ENCODE peak calls at places on chromosomes 5 and 9, in five cellular contexts. One of them, this sample, is unnamed.

GRCh38 chr9:27333241-27334052 is 36.5 kb upstream of the EQTN start:
- DNase-seq in SW 1271: peak
- DNase-seq in left cardiac atrium: peak
- DNase-seq in HTR-8/SVneo: peak
- DNase-seq in effector CD4-positive, alpha-beta T cell: peak
- DNase-seq in this sample: peak

GRCh38 chr5:146369691-146370090 is 31.1 kb downstream of the POU4F3 start:
- DNase-seq in left cardiac atrium: no peak
- DNase-seq in effector CD4-positive, alpha-beta T cell: no peak
- DNase-seq in SW 1271: no peak
- DNase-seq in HTR-8/SVneo: no peak
- DNase-seq in this sample: peak

GRCh38 chr9:34899535-34900158 is 58.4 kb upstream of the PHF24 start:
- DNase-seq in effector CD4-positive, alpha-beta T cell: peak
- DNase-seq in HTR-8/SVneo: peak
- DNase-seq in left cardiac atrium: peak
- DNase-seq in SW 1271: peak
- DNase-seq in this sample: peak

GRCh38 chr9:34430843-34431437 is 27.4 kb downstream of the FAM219A start:
- DNase-seq in left cardiac atrium: peak
- DNase-seq in effector CD4-positive, alpha-beta T cell: no peak
- DNase-seq in SW 1271: peak
- DNase-seq in HTR-8/SVneo: peak
- DNase-seq in this sample: peak

GRCh38 chr9:131407717-131408195 is 13.9 kb downstream of the PRRC2B start:
- DNase-seq in left cardiac atrium: peak
- DNase-seq in effector CD4-positive, alpha-beta T cell: peak
- DNase-seq in HTR-8/SVneo: no peak
- DNase-seq in SW 1271: no peak
- DNase-seq in this sample: peak

GRCh38 chr9:6923081-6923480 is 165.3 kb downstream of the KDM4C start:
- DNase-seq in effector CD4-positive, alpha-beta T cell: no peak
- DNase-seq in SW 1271: no peak
- DNase-seq in left cardiac atrium: no peak
- DNase-seq in HTR-8/SVneo: no peak
- DNase-seq in this sample: no peak

GRCh38 chr5:56598941-56599340 is 216.4 kb upstream of the MAP3K1 start:
- DNase-seq in effector CD4-positive, alpha-beta T cell: no peak
- DNase-seq in HTR-8/SVneo: no peak
- DNase-seq in SW 1271: no peak
- DNase-seq in left cardiac atrium: no peak
- DNase-seq in this sample: no peak

GRCh38 chr9:16653491-16654407 is 216.7 kb downstream of the BNC2 start:
- DNase-seq in effector CD4-positive, alpha-beta T cell: no peak
- DNase-seq in left cardiac atrium: no peak
- DNase-seq in HTR-8/SVneo: no peak
- DNase-seq in SW 1271: no peak
- DNase-seq in this sample: no peak

GRCh38 chr9:89768650-89769071 is 163.8 kb downstream of the GADD45G start:
- DNase-seq in SW 1271: no peak
- DNase-seq in effector CD4-positive, alpha-beta T cell: no peak
- DNase-seq in HTR-8/SVneo: no peak
- DNase-seq in left cardiac atrium: no peak
- DNase-seq in this sample: no peak

GRCh38 chr5:6712136-6712581 is 1.1 kb upstream of the TENT4A start:
- DNase-seq in effector CD4-positive, alpha-beta T cell: peak
- DNase-seq in left cardiac atrium: peak
- DNase-seq in SW 1271: peak
- DNase-seq in HTR-8/SVneo: peak
- DNase-seq in this sample: peak

GRCh38 chr5:92552206-92553160 is 1028.5 kb downstream of the NR2F1-AS1 start:
- DNase-seq in effector CD4-positive, alpha-beta T cell: no peak
- DNase-seq in SW 1271: peak
- DNase-seq in HTR-8/SVneo: peak
- DNase-seq in left cardiac atrium: no peak
- DNase-seq in this sample: peak

GRCh38 chr5:147439253-147439652 is 70.6 kb downstream of the DPYSL3 start:
- DNase-seq in SW 1271: no peak
- DNase-seq in HTR-8/SVneo: no peak
- DNase-seq in effector CD4-positive, alpha-beta T cell: no peak
- DNase-seq in left cardiac atrium: no peak
- DNase-seq in this sample: peak

GRCh38 chr5:43769576-43770352 is 166.8 kb downstream of the NNT start:
- DNase-seq in SW 1271: no peak
- DNase-seq in effector CD4-positive, alpha-beta T cell: no peak
- DNase-seq in HTR-8/SVneo: no peak
- DNase-seq in left cardiac atrium: peak
- DNase-seq in this sample: peak

GRCh38 chr9:95815153-95815552 is 60.3 kb upstream of the ERCC6L2 start:
- DNase-seq in effector CD4-positive, alpha-beta T cell: no peak
- DNase-seq in HTR-8/SVneo: peak
- DNase-seq in left cardiac atrium: no peak
- DNase-seq in SW 1271: no peak
- DNase-seq in this sample: no peak

GRCh38 chr9:32289756-32290155 is 94.7 kb upstream of the ACO1 start:
- DNase-seq in effector CD4-positive, alpha-beta T cell: no peak
- DNase-seq in SW 1271: no peak
- DNase-seq in left cardiac atrium: no peak
- DNase-seq in HTR-8/SVneo: no peak
- DNase-seq in this sample: no peak

GRCh38 chr5:73748510-73749410 is 122.8 kb downstream of the ARHGEF28 start:
- DNase-seq in left cardiac atrium: peak
- DNase-seq in effector CD4-positive, alpha-beta T cell: no peak
- DNase-seq in HTR-8/SVneo: no peak
- DNase-seq in SW 1271: no peak
- DNase-seq in this sample: peak

GRCh38 chr5:121630402-121630801 is 221.3 kb upstream of the FTMT start:
- DNase-seq in left cardiac atrium: no peak
- DNase-seq in HTR-8/SVneo: no peak
- DNase-seq in SW 1271: no peak
- DNase-seq in effector CD4-positive, alpha-beta T cell: no peak
- DNase-seq in this sample: peak

GRCh38 chr5:1345876-1346626 is 1.2 kb upstream of the CLPTM1L start:
- DNase-seq in effector CD4-positive, alpha-beta T cell: no peak
- DNase-seq in SW 1271: no peak
- DNase-seq in HTR-8/SVneo: no peak
- DNase-seq in left cardiac atrium: no peak
- DNase-seq in this sample: no peak

GRCh38 chr9:81759680-81760215 is 70.4 kb upstream of the TLE1 start:
- DNase-seq in SW 1271: peak
- DNase-seq in left cardiac atrium: peak
- DNase-seq in effector CD4-positive, alpha-beta T cell: no peak
- DNase-seq in HTR-8/SVneo: peak
- DNase-seq in this sample: peak

GRCh38 chr9:128408963-128409431 is 11.7 kb upstream of the CERCAM start:
- DNase-seq in HTR-8/SVneo: no peak
- DNase-seq in effector CD4-positive, alpha-beta T cell: no peak
- DNase-seq in SW 1271: no peak
- DNase-seq in left cardiac atrium: no peak
- DNase-seq in this sample: no peak

GRCh38 chr5:50320131-50320749 is 120.8 kb downstream of the EMB start:
- DNase-seq in HTR-8/SVneo: no peak
- DNase-seq in effector CD4-positive, alpha-beta T cell: no peak
- DNase-seq in left cardiac atrium: no peak
- DNase-seq in SW 1271: peak
- DNase-seq in this sample: no peak

GRCh38 chr9:97803167-97804058 is 49.6 kb upstream of the FOXE1 start:
- DNase-seq in HTR-8/SVneo: peak
- DNase-seq in left cardiac atrium: peak
- DNase-seq in SW 1271: peak
- DNase-seq in effector CD4-positive, alpha-beta T cell: peak
- DNase-seq in this sample: peak

GRCh38 chr5:142584843-142585242 is 101.0 kb downstream of the FGF1 start:
- DNase-seq in left cardiac atrium: no peak
- DNase-seq in SW 1271: no peak
- DNase-seq in effector CD4-positive, alpha-beta T cell: no peak
- DNase-seq in HTR-8/SVneo: no peak
- DNase-seq in this sample: peak

GRCh38 chr9:6096821-6097220 is 81.4 kb upstream of the RANBP6 start:
- DNase-seq in HTR-8/SVneo: no peak
- DNase-seq in SW 1271: no peak
- DNase-seq in effector CD4-positive, alpha-beta T cell: no peak
- DNase-seq in left cardiac atrium: no peak
- DNase-seq in this sample: peak

This sample was measured in AG10803.